ENCODE peak calls at places on chromosomes 12 and 14, in seven cellular contexts. T, Z, B, Q, W, L and J are unnamed samples.

GRCh38 chr12:124443929-124444712 is 123.3 kb downstream of the NCOR2 start:
- DNase-seq in T (no peak), Z (no peak), B (no peak), Q (no peak), W (no peak), L (peak; percentile 11), J (no peak)

GRCh38 chr14:95314609-95315008 is 5.1 kb downstream of the CLMN start:
- DNase-seq in T (peak; percentile 68), Z (peak; percentile 77), B (no peak), Q (no peak), W (peak; percentile 57), L (peak; percentile 84), J (peak; percentile 72)

GRCh38 chr12:53300187-53300586 is 692 bp downstream of the MYG1 start:
- DNase-seq in T (peak; percentile 72), Z (no peak), B (no peak), Q (no peak), W (peak; percentile 43), L (no peak), J (no peak)

GRCh38 chr12:1456885-1457284 is 137.5 kb downstream of the FBXL14 start:
- DNase-seq in T (no peak), Z (no peak), B (no peak), Q (no peak), W (no peak), L (no peak), J (no peak)

GRCh38 chr12:126108247-126108646 is 1043.0 kb downstream of the AACS start:
- DNase-seq in T (no peak), Z (no peak), B (no peak), Q (no peak), W (no peak), L (no peak), J (no peak)

GRCh38 chr14:92450351-92451070 is 63.1 kb upstream of the RIN3 start:
- DNase-seq in T (no peak), Z (no peak), B (no peak), Q (no peak), W (no peak), L (no peak), J (no peak)

GRCh38 chr14:80491562-80492139 is 280.3 kb upstream of the DIO2 start:
- DNase-seq in T (no peak), Z (no peak), B (no peak), Q (no peak), W (no peak), L (no peak), J (no peak)

GRCh38 chr12:114875323-114875722 is 191.3 kb upstream of the TBX3 start:
- DNase-seq in T (no peak), Z (no peak), B (no peak), Q (no peak), W (no peak), L (no peak), J (no peak)

GRCh38 chr12:132487311-132487741 is 2.6 kb upstream of the FBRSL1 start:
- DNase-seq in T (no peak), Z (no peak), B (no peak), Q (peak; percentile 22), W (no peak), L (no peak), J (no peak)

GRCh38 chr14:59622641-59623040 is 46.0 kb upstream of the CCDC175 start:
- DNase-seq in T (no peak), Z (no peak), B (no peak), Q (no peak), W (no peak), L (no peak), J (no peak)

GRCh38 chr14:64726585-64726890 is 22.3 kb downstream of the PLEKHG3 start:
- DNase-seq in T (peak; percentile 85), Z (peak; percentile 54), B (no peak), Q (peak; percentile 60), W (peak; percentile 68), L (peak; percentile 79), J (peak; percentile 88)

GRCh38 chr12:34396006-34396860 is 373.9 kb downstream of the ALG10 start:
- DNase-seq in T (no peak), Z (no peak), B (peak; percentile 6), Q (no peak), W (no peak), L (no peak), J (no peak)

GRCh38 chr14:29236848-29237247 is 470.3 kb downstream of the FOXG1 start:
- DNase-seq in T (peak; percentile 99), Z (no peak), B (no peak), Q (no peak), W (peak; percentile 15), L (peak; percentile 81), J (no peak)

GRCh38 chr14:96508900-96509299 is 6.7 kb downstream of the PAPOLA start:
- DNase-seq in T (peak; percentile 24), Z (no peak), B (no peak), Q (no peak), W (no peak), L (peak; percentile 43), J (no peak)

GRCh38 chr12:25014961-25015360 is 66.1 kb upstream of the BCAT1 start:
- DNase-seq in T (peak; percentile 11), Z (no peak), B (no peak), Q (no peak), W (no peak), L (no peak), J (no peak)

GRCh38 chr14:62039871-62040270 is 277.7 kb downstream of the SNAPC1 start:
- DNase-seq in T (no peak), Z (no peak), B (no peak), Q (no peak), W (no peak), L (peak; percentile 10), J (no peak)

GRCh38 chr12:33825442-33825841 is 196.9 kb upstream of the ALG10 start:
- DNase-seq in T (peak; percentile 4), Z (no peak), B (no peak), Q (no peak), W (peak; percentile 20), L (no peak), J (no peak)

GRCh38 chr12:55296469-55296868 is at the start of gene OR6C6:
- DNase-seq in T (no peak), Z (no peak), B (no peak), Q (no peak), W (no peak), L (no peak), J (no peak)

GRCh38 chr12:110366474-110367208 is 36.9 kb downstream of the ANAPC7 start:
- DNase-seq in T (no peak), Z (no peak), B (no peak), Q (no peak), W (no peak), L (no peak), J (no peak)

GRCh38 chr12:131280426-131280825 is 326.7 kb downstream of the ADGRD1 start:
- DNase-seq in T (no peak), Z (no peak), B (no peak), Q (no peak), W (no peak), L (no peak), J (no peak)

GRCh38 chr14:69183735-69184134 is 7.6 kb upstream of the EXD2 start:
- DNase-seq in T (peak; percentile 28), Z (no peak), B (no peak), Q (no peak), W (no peak), L (no peak), J (no peak)